ENCODE peak calls at places on chromosome 12, in six cellular contexts. P is RWPE1, A is HTR-8/SVneo, J is uterus, B is activated B cell treated with CpG ODN at 0.5 μM for 24 hours, K is T-helper 2 cell. H is an unnamed sample.

GRCh38 chr12:78194448-78194847 is 363.8 kb downstream of the NAV3 start:
- DNase-seq in B (no peak), K (no peak), A (no peak), J (no peak), P (peak), H (no peak)

GRCh38 chr12:103632554-103633216 is 45.6 kb downstream of the STAB2 start:
- DNase-seq in A (peak), K (no peak), J (no peak), B (no peak), P (peak), H (peak)

GRCh38 chr12:113587720-113588119 is 116.0 kb upstream of the LHX5 start:
- DNase-seq in A (no peak), J (no peak), B (no peak), K (no peak), P (no peak), H (no peak)

GRCh38 chr12:6959376-6960290 is 8.5 kb downstream of the PTPN6 start:
- DNase-seq in P (no peak), B (no peak), J (no peak), A (no peak), K (no peak), H (no peak)

GRCh38 chr12:14111230-14111865 is 129.9 kb upstream of the GRIN2B start:
- DNase-seq in B (peak), J (no peak), P (peak), A (no peak), K (no peak), H (no peak)

GRCh38 chr12:74418573-74418972 is 119.1 kb upstream of the ATXN7L3B start:
- DNase-seq in P (no peak), J (no peak), K (no peak), B (no peak), A (no peak), H (no peak)

GRCh38 chr12:64560395-64561301 is 49.6 kb upstream of the RASSF3 start:
- DNase-seq in B (no peak), K (no peak), A (peak), P (peak), J (peak), H (peak)

GRCh38 chr12:88764781-88765470 is 184.7 kb upstream of the KITLG start:
- DNase-seq in P (no peak), J (no peak), A (no peak), K (no peak), B (no peak), H (no peak)

GRCh38 chr12:51217968-51218606 is at the start of gene POU6F1:
- DNase-seq in K (peak), A (peak), P (peak), B (peak), J (peak), H (peak)

GRCh38 chr12:105499223-105499622 is 168.7 kb downstream of the C12orf75 start:
- DNase-seq in K (no peak), A (no peak), P (no peak), J (no peak), B (no peak), H (no peak)

GRCh38 chr12:16112626-16113560 is 164.6 kb downstream of the SLC15A5 start:
- DNase-seq in B (no peak), P (no peak), A (no peak), J (no peak), K (no peak), H (no peak)

GRCh38 chr12:46268349-46268616 is 560 bp downstream of the SLC38A1 start:
- DNase-seq in J (no peak), B (peak), K (peak), A (no peak), P (peak), H (no peak)

GRCh38 chr12:27244680-27245005 is 557 bp downstream of the STK38L start:
- DNase-seq in A (no peak), J (no peak), K (peak), P (peak), B (no peak), H (no peak)

GRCh38 chr12:66196806-66197205 is 7.8 kb downstream of the IRAK3 start:
- DNase-seq in K (no peak), A (no peak), B (no peak), P (no peak), J (no peak), H (no peak)

GRCh38 chr12:77225373-77225772 is 160.0 kb upstream of the E2F7 start:
- DNase-seq in J (no peak), P (no peak), K (no peak), B (no peak), A (no peak), H (no peak)

GRCh38 chr12:26614217-26614616 is 218.8 kb downstream of the ITPR2 start:
- DNase-seq in J (no peak), K (no peak), A (no peak), P (peak), B (no peak), H (no peak)

GRCh38 chr12:65335021-65335714 is 56.7 kb downstream of the MSRB3 start:
- DNase-seq in B (no peak), A (peak), J (peak), P (peak), K (no peak), H (peak)

GRCh38 chr12:85468356-85469157 is 188.5 kb downstream of the ALX1 start:
- DNase-seq in K (no peak), A (peak), J (no peak), P (peak), B (no peak), H (peak)

GRCh38 chr12:26868505-26869494 is 35.8 kb upstream of the ITPR2 start:
- DNase-seq in K (no peak), B (no peak), A (no peak), J (no peak), P (no peak), H (no peak)

GRCh38 chr12:38934078-38934584 is 28.7 kb upstream of the CPNE8 start:
- DNase-seq in K (no peak), J (no peak), A (no peak), B (no peak), P (no peak), H (no peak)

GRCh38 chr12:126719886-126720666 is 1546.9 kb upstream of the TMEM132C start:
- DNase-seq in J (no peak), K (no peak), A (no peak), B (no peak), P (no peak), H (no peak)

GRCh38 chr12:3251067-3251466 is 173.9 kb downstream of the TSPAN9 start:
- DNase-seq in J (no peak), K (no peak), B (no peak), P (no peak), A (no peak), H (no peak)

GRCh38 chr12:113231275-113232231 is 10.3 kb downstream of the TPCN1 start:
- DNase-seq in J (no peak), A (no peak), K (no peak), B (peak), P (peak), H (peak)